ENCODE peak calls at places on chromosomes 16 and 17, in seven cellular contexts. A is heart right ventricle; U is transverse colon; J is prostate gland; V is CD4-positive, CD25-positive, alpha-beta regulatory T cell; I is fibroblast of lung; S is esophagus muscularis mucosa. W is an unnamed sample.

GRCh38 chr16:962366-962765 is 8.4 kb downstream of the LMF1 start:
- DNase-seq in A (no peak), U (no peak), J (no peak), V (no peak), I (no peak), S (no peak), W (no peak)

GRCh38 chr16:23055481-23055880 is 93.8 kb downstream of the USP31 start:
- DNase-seq in A (no peak), U (no peak), J (no peak), V (no peak), I (no peak), S (no peak), W (no peak)

GRCh38 chr16:19963306-19963705 is 78.7 kb upstream of the GPRC5B start:
- DNase-seq in A (peak; percentile 63), U (no peak), J (peak; percentile 78), V (no peak), I (no peak), S (no peak), W (no peak)

GRCh38 chr17:62681061-62681938 is 53.8 kb downstream of the MRC2 start:
- DNase-seq in A (no peak), U (no peak), J (no peak), V (no peak), I (no peak), S (no peak), W (no peak)

GRCh38 chr16:69619514-69619913 is 53.7 kb downstream of the NFAT5 start:
- DNase-seq in A (no peak), U (no peak), J (no peak), V (no peak), I (peak; percentile 10), S (no peak), W (no peak)

GRCh38 chr16:46929378-46930332 is 43.8 kb downstream of the DNAJA2 start:
- DNase-seq in A (peak; percentile 47), U (peak; percentile 73), J (peak; percentile 69), V (peak; percentile 47), I (peak; percentile 29), S (no peak), W (peak; percentile 49)

GRCh38 chr16:17336501-17336900 is 134.3 kb downstream of the XYLT1 start:
- DNase-seq in A (no peak), U (no peak), J (no peak), V (no peak), I (no peak), S (no peak), W (no peak)

GRCh38 chr16:67170948-67171649 is 761 bp downstream of the NOL3 start:
- DNase-seq in A (no peak), U (no peak), J (no peak), V (no peak), I (peak; percentile 33), S (no peak), W (no peak)

GRCh38 chr16:47732806-47733150 is 271.6 kb downstream of the PHKB start:
- DNase-seq in A (no peak), U (no peak), J (no peak), V (no peak), I (peak; percentile 98), S (peak; percentile 37), W (no peak)

GRCh38 chr16:10897134-10897533 is 20.1 kb downstream of the CIITA start:
- DNase-seq in A (no peak), U (no peak), J (no peak), V (no peak), I (no peak), S (no peak), W (no peak)

GRCh38 chr17:47305302-47305923 is 18.3 kb upstream of the EFCAB13 start:
- DNase-seq in A (no peak), U (no peak), J (no peak), V (no peak), I (peak; percentile 96), S (no peak), W (no peak)

GRCh38 chr17:41140360-41141132 is at the start of gene KRTAP4-6:
- DNase-seq in A (no peak), U (no peak), J (no peak), V (no peak), I (peak; percentile 85), S (no peak), W (no peak)

GRCh38 chr17:7548585-7549400 is at the start of gene TNFSF12:
- DNase-seq in A (peak; percentile 83), U (peak; percentile 72), J (peak; percentile 59), V (peak; percentile 56), I (peak; percentile 38), S (no peak), W (peak; percentile 46)

GRCh38 chr16:86885139-86885538 is 306.8 kb downstream of the FOXL1 start:
- DNase-seq in A (no peak), U (no peak), J (no peak), V (no peak), I (no peak), S (no peak), W (no peak)
- H3K27ac ChIP-seq in A (no peak overlapping the region), U (no peak overlapping the region), J (no peak overlapping the region), V (no peak overlapping the region), I (no peak overlapping the region), S (no peak overlapping the region), W (no peak overlapping the region)

GRCh38 chr17:27181935-27182334 is 112.0 kb upstream of the WSB1 start:
- DNase-seq in A (no peak), U (no peak), J (no peak), V (no peak), I (no peak), S (no peak), W (no peak)
- H3K9me3 ChIP-seq in A (no peaks in the 10 kb centered on the region), U (peaks cover 5% of the 10 kb centered on the region), J (no peaks in the 10 kb centered on the region), V (peaks cover 4% of the 10 kb centered on the region), I (no peaks in the 10 kb centered on the region), S (no peaks in the 10 kb centered on the region), W (peaks cover 22% of the 10 kb centered on the region)

GRCh38 chr17:21201302-21201602 is 12.7 kb downstream of the TMEM11 start:
- DNase-seq in A (no peak), U (no peak), J (peak; percentile 25), V (no peak), I (no peak), S (no peak), W (no peak)

GRCh38 chr17:21200590-21201301 is 13.2 kb downstream of the TMEM11 start:
- DNase-seq in A (no peak), U (no peak), J (peak; percentile 82), V (no peak), I (no peak), S (no peak), W (no peak)

GRCh38 chr17:21199856-21200255 is 14.1 kb downstream of the TMEM11 start:
- DNase-seq in A (no peak), U (no peak), J (no peak), V (no peak), I (no peak), S (no peak), W (no peak)

GRCh38 chr17:21198411-21198810 is 15.6 kb downstream of the TMEM11 start:
- DNase-seq in A (no peak), U (no peak), J (no peak), V (no peak), I (no peak), S (no peak), W (no peak)

DNA sequence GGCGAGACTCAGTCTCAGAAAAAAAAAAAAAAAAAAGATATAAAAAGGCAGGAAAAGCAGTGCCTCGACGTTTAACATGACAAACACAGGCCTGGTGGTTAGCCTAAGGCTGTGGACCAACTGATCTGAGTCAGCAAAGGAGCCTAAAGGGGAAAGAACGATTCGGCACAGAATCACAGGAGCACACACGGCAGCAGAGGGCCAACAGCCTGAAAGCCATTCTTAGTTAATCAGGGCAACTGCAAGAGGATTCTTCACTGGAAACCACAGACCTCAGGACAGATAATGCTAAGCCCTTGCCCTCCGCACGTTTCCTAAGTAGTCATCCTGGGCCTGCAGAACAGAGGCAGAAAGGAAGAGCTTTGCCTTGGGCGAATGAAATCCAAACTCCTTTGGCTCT is 14.7 kb downstream of the TMEM11 start:
- DNase-seq in A (no peak), U (no peak), J (no peak), V (no peak), I (peak; percentile 76), S (no peak), W (no peak)
- H3K27ac ChIP-seq in A (no peak overlapping the region), U (no peak overlapping the region), J (no peak overlapping the region), V (no peak overlapping the region), I (peak overlapping the region; percentile 8), S (no peak overlapping the region), W (no peak overlapping the region)

DNA sequence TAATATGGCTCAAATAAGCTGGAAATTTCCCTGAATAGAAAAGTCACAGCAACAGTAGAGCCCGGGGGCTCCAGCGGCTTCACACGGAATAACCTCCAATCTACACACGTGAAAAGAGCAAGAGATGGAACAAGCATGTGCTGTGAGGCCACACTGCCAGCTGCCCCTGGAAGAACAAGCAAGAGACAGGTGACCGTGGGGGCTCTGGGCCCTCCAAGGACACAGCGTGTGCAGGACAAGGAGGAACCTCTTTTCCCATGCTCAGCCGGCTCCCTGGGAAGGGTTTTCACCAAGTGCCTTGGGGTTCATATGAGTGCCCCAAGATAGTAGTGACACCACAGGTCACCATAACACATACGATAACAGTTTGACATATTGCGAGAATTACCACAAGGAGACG is 110.2 kb upstream of the ZNF750 start:
- DNase-seq in A (no peak), U (no peak), J (no peak), V (no peak), I (no peak), S (no peak), W (no peak)
- H3K9me3 ChIP-seq in A (peaks cover 8% of the 10 kb centered on the region), U (peaks cover 4% of the 10 kb centered on the region), J (no peaks in the 10 kb centered on the region), V (peaks cover 12% of the 10 kb centered on the region), I (no peaks in the 10 kb centered on the region), S (peaks cover 42% of the 10 kb centered on the region), W (peaks cover 13% of the 10 kb centered on the region)

DNA sequence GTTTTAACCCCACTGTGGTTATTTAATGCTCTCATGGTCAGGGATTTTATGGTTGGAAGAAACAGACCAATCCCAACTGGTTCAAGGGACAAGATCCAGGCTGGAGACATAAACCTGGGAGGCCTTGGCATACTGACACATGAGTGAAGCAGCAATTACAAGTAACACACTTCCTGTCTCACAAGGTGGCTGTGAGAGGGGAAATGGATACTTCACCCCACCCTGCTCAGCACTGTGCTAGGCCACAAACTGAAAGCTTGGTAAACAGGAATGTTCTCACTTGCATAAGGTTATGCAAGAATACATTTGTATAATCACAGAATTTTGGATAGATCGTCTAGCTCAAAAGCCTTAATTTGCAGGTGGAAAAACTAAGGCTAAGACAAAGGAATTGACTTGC is 215.8 kb upstream of the CDH5 start:
- DNase-seq in A (no peak), U (peak; percentile 13), J (no peak), V (no peak), I (peak; percentile 59), S (no peak), W (no peak)
- H3K27ac ChIP-seq in A (no peak overlapping the region), U (peak overlapping the region; percentile 66), J (no peak overlapping the region), V (no peak overlapping the region), I (no peak overlapping the region), S (no peak overlapping the region), W (no peak overlapping the region)

GRCh38 chr16:35565626-35566025 is 2106.2 kb downstream of the TP53TG3F start:
- DNase-seq in A (no peak), U (no peak), J (no peak), V (no peak), I (no peak), S (no peak), W (no peak)
- H3K9me3 ChIP-seq in A (no peaks in the 10 kb centered on the region), U (no peaks in the 10 kb centered on the region), J (no peaks in the 10 kb centered on the region), V (peaks cover 4% of the 10 kb centered on the region), I (no peaks in the 10 kb centered on the region), S (no peaks in the 10 kb centered on the region), W (no peaks in the 10 kb centered on the region)

GRCh38 chr17:1159781-1160180 is 20.0 kb downstream of the ABR start:
- DNase-seq in A (no peak), U (no peak), J (no peak), V (no peak), I (no peak), S (no peak), W (no peak)
- H3K27ac ChIP-seq in A (no peak overlapping the region), U (no peak overlapping the region), J (no peak overlapping the region), V (no peak overlapping the region), I (no peak overlapping the region), S (no peak overlapping the region), W (no peak overlapping the region)

W was measured in CD4-positive, alpha-beta T cell.